ENCODE peak calls at places on chromosomes 5 and 9, in five cellular contexts. One of them, this sample, is unnamed.

GRCh38 chr9:127921592-127922120 is 4.8 kb upstream of the ST6GALNAC4 start:
- DNase-seq in HepG2: no peak
- DNase-seq in GM12878: no peak
- DNase-seq in K562: peak; percentile 75
- DNase-seq in SK-N-SH: peak; percentile 94
- DNase-seq in this sample: peak; percentile 79

GRCh38 chr5:178069909-178070308 is 43.4 kb upstream of the N4BP3 start:
- DNase-seq in K562: peak; percentile 61
- DNase-seq in SK-N-SH: no peak
- DNase-seq in HepG2: peak; percentile 27
- DNase-seq in GM12878: no peak
- DNase-seq in this sample: peak; percentile 69

GRCh38 chr9:110928604-110929003 is 109.7 kb downstream of the LPAR1 start:
- DNase-seq in GM12878: no peak
- DNase-seq in HepG2: no peak
- DNase-seq in SK-N-SH: no peak
- DNase-seq in K562: no peak
- DNase-seq in this sample: no peak

GRCh38 chr9:69619233-69619632 is 52.9 kb downstream of the APBA1 start:
- DNase-seq in GM12878: no peak
- DNase-seq in K562: no peak
- DNase-seq in SK-N-SH: no peak
- DNase-seq in HepG2: no peak
- DNase-seq in this sample: no peak

GRCh38 chr5:54835642-54836041 is 149.8 kb downstream of the ESM1 start:
- DNase-seq in GM12878: no peak
- DNase-seq in HepG2: no peak
- DNase-seq in SK-N-SH: no peak
- DNase-seq in K562: no peak
- DNase-seq in this sample: no peak

GRCh38 chr9:114180701-114181582 is 25.6 kb downstream of the COL27A1 start:
- DNase-seq in K562: no peak
- DNase-seq in GM12878: no peak
- DNase-seq in HepG2: no peak
- DNase-seq in SK-N-SH: no peak
- DNase-seq in this sample: no peak

GRCh38 chr9:113274474-113275146 is 762 bp downstream of the CDC26 start:
- DNase-seq in GM12878: peak; percentile 35
- DNase-seq in K562: peak; percentile 38
- DNase-seq in SK-N-SH: peak; percentile 57
- DNase-seq in HepG2: peak; percentile 69
- DNase-seq in this sample: peak; percentile 55

GRCh38 chr9:111064160-111064733 is 26.0 kb upstream of the LPAR1 start:
- DNase-seq in GM12878: peak; percentile 31
- DNase-seq in SK-N-SH: no peak
- DNase-seq in K562: no peak
- DNase-seq in HepG2: no peak
- DNase-seq in this sample: no peak

GRCh38 chr9:86705474-86705873 is 241.8 kb downstream of the GAS1 start:
- DNase-seq in GM12878: no peak
- DNase-seq in K562: no peak
- DNase-seq in HepG2: no peak
- DNase-seq in SK-N-SH: no peak
- DNase-seq in this sample: no peak

GRCh38 chr5:73152411-73153388 is 20.3 kb upstream of the TMEM174 start:
- DNase-seq in GM12878: no peak
- DNase-seq in SK-N-SH: no peak
- DNase-seq in HepG2: no peak
- DNase-seq in K562: no peak
- DNase-seq in this sample: no peak

GRCh38 chr9:133795049-133795448 is 56.9 kb upstream of the SARDH start:
- DNase-seq in GM12878: no peak
- DNase-seq in SK-N-SH: no peak
- DNase-seq in K562: no peak
- DNase-seq in HepG2: no peak
- DNase-seq in this sample: no peak

GRCh38 chr9:127971357-127972315 is 9.2 kb downstream of the EEIG1 start:
- DNase-seq in HepG2: no peak
- DNase-seq in SK-N-SH: peak; percentile 40
- DNase-seq in GM12878: no peak
- DNase-seq in K562: no peak
- DNase-seq in this sample: no peak

GRCh38 chr5:132419517-132420468 is 50.3 kb downstream of the SLC22A5 start:
- DNase-seq in K562: peak; percentile 87
- DNase-seq in SK-N-SH: peak; percentile 91
- DNase-seq in GM12878: no peak
- DNase-seq in HepG2: peak; percentile 54
- DNase-seq in this sample: peak; percentile 88

GRCh38 chr5:173577166-173577565 is 39.3 kb downstream of the BOD1 start:
- DNase-seq in SK-N-SH: no peak
- DNase-seq in HepG2: no peak
- DNase-seq in K562: no peak
- DNase-seq in GM12878: no peak
- DNase-seq in this sample: no peak

GRCh38 chr5:117041926-117042595 is 467.4 kb upstream of the SEMA6A start:
- DNase-seq in SK-N-SH: no peak
- DNase-seq in HepG2: no peak
- DNase-seq in GM12878: no peak
- DNase-seq in K562: no peak
- DNase-seq in this sample: no peak

DNA sequence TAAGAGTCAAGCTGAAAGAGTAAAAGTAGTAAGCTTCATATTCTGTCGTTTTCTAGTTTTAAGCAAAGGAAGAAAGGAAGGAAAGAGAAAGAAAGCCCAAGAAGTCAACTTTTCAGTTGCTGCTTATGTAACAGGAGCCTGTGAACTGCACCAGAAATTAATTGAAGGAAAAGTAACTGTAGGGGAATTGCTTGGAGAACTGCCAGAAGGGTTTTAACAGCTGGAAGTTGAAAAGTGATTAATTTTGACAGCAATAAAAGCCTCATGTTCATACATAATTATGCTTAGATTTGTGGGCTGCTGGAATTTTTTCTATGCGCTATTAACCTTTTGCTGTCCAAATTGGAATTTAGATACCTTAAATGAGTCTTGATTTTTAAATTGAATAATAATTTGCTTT is 255.7 kb downstream of the ENC1 start:
- DNase-seq in GM12878: no peak
- DNase-seq in HepG2: no peak
- DNase-seq in K562: no peak
- DNase-seq in SK-N-SH: peak; percentile 7
- DNase-seq in this sample: no peak
- TF ChIP-seq FOXM1 in GM12878: no peak
- TF ChIP-seq FOXM1 in HepG2: no peak
- TF ChIP-seq FOXM1 in K562: no peak
- TF ChIP-seq FOXM1 in SK-N-SH: no peak
- TF ChIP-seq FOXM1 in this sample: no peak

GRCh38 chr9:117552811-117553210 is 138.0 kb upstream of the ASTN2 start:
- DNase-seq in SK-N-SH: no peak
- DNase-seq in GM12878: no peak
- DNase-seq in HepG2: no peak
- DNase-seq in K562: no peak
- DNase-seq in this sample: no peak

GRCh38 chr9:117551171-117551570 is 136.3 kb upstream of the ASTN2 start:
- DNase-seq in HepG2: no peak
- DNase-seq in GM12878: no peak
- DNase-seq in SK-N-SH: no peak
- DNase-seq in K562: no peak
- DNase-seq in this sample: no peak

GRCh38 chr9:117555964-117556629 is 141.2 kb upstream of the ASTN2 start:
- DNase-seq in HepG2: peak; percentile 60
- DNase-seq in GM12878: peak; percentile 7
- DNase-seq in SK-N-SH: peak; percentile 44
- DNase-seq in K562: peak; percentile 25
- DNase-seq in this sample: peak; percentile 49
- TF ChIP-seq FOXM1 in HepG2: no peak
- TF ChIP-seq FOXM1 in GM12878: no peak
- TF ChIP-seq FOXM1 in SK-N-SH: no peak
- TF ChIP-seq FOXM1 in K562: no peak
- TF ChIP-seq FOXM1 in this sample: no peak

GRCh38 chr9:124222918-124223720 is 34.6 kb upstream of the NEK6 start:
- DNase-seq in GM12878: no peak
- DNase-seq in HepG2: peak; percentile 96
- DNase-seq in SK-N-SH: no peak
- DNase-seq in K562: no peak
- DNase-seq in this sample: no peak
- TF ChIP-seq FOXM1 in GM12878: no peak
- TF ChIP-seq FOXM1 in HepG2: no peak
- TF ChIP-seq FOXM1 in SK-N-SH: no peak
- TF ChIP-seq FOXM1 in K562: no peak
- TF ChIP-seq FOXM1 in this sample: no peak

GRCh38 chr9:125659954-125660353 is 47.1 kb downstream of the MAPKAP1 start:
- DNase-seq in GM12878: no peak
- DNase-seq in SK-N-SH: no peak
- DNase-seq in K562: no peak
- DNase-seq in HepG2: no peak
- DNase-seq in this sample: no peak
- TF ChIP-seq FOXM1 in GM12878: peak; percentile 91
- TF ChIP-seq FOXM1 in SK-N-SH: no peak
- TF ChIP-seq FOXM1 in K562: no peak
- TF ChIP-seq FOXM1 in HepG2: no peak
- TF ChIP-seq FOXM1 in this sample: no peak